ENCODE peak calls at places on chromosome 20, in ten cellular contexts. F is mesothelial cell of epicardium; H is AG04450; R is LHCN-M2; C is endothelial cell; W is NAMALWA; E is amygdala; V is stimulated activated CD4-positive, alpha-beta T cell treated with anti-CD3 and anti-CD28 coated beads, TNF-alpha, amount 100 ng/mL, for 4 hours; G is NCI-H1092; U is dermis microvascular lymphatic vessel endothelial cell. X is an unnamed sample.

GRCh38 chr20:41142914-41143313 is 5.6 kb downstream of the PLCG1 start:
- DNase-seq in G (no peak), F (no peak), U (no peak), H (no peak), R (no peak), E (no peak), W (no peak), C (no peak), V (no peak), X (no peak)

GRCh38 chr20:32680544-32681174 is 6.9 kb upstream of the C20orf203 start:
- DNase-seq in V (no peak), F (no peak), H (no peak), E (no peak), W (no peak), R (no peak), U (no peak), C (no peak), G (no peak), X (no peak)

GRCh38 chr20:35091808-35092523 is 641 bp downstream of the TRPC4AP start:
- DNase-seq in R (no peak), U (peak), E (no peak), V (no peak), G (no peak), H (no peak), F (no peak), W (peak), C (no peak), X (no peak)

GRCh38 chr20:38226553-38226952 is 34.0 kb downstream of the KIAA1755 start:
- DNase-seq in F (no peak), H (no peak), R (no peak), C (no peak), V (no peak), U (no peak), W (no peak), G (no peak), E (no peak), X (no peak)

GRCh38 chr20:54123587-54124180 is 50.1 kb downstream of the CYP24A1 start:
- DNase-seq in C (no peak), W (no peak), G (no peak), U (peak), F (peak), V (no peak), E (no peak), H (no peak), R (peak), X (peak)

GRCh38 chr20:1108437-1108920 is 9.9 kb upstream of the PSMF1 start:
- DNase-seq in W (peak), H (no peak), G (peak), E (peak), V (peak), U (peak), F (peak), R (peak), C (peak), X (peak)

GRCh38 chr20:59955131-59955796 is 3.0 kb upstream of the CDH26 start:
- DNase-seq in R (no peak), H (no peak), F (no peak), G (no peak), U (peak), V (no peak), E (no peak), W (peak), C (no peak), X (no peak)

GRCh38 chr20:21504323-21504722 is 9.5 kb downstream of the NKX2-2 start:
- DNase-seq in H (no peak), E (no peak), W (no peak), F (no peak), G (no peak), V (no peak), U (no peak), R (no peak), C (no peak), X (no peak)

GRCh38 chr20:9609892-9610502 is 95.6 kb downstream of the LAMP5 start:
- DNase-seq in U (peak), C (peak), R (peak), H (peak), G (peak), V (no peak), E (peak), F (no peak), W (peak), X (no peak)

GRCh38 chr20:31974975-31975481 is 7.1 kb downstream of the XKR7 start:
- DNase-seq in G (peak), W (no peak), R (no peak), H (no peak), C (no peak), V (no peak), U (no peak), E (no peak), F (no peak), X (no peak)

GRCh38 chr20:1754306-1754705 is 96.7 kb upstream of the SIRPG start:
- DNase-seq in W (peak), H (no peak), U (no peak), R (no peak), G (no peak), E (no peak), C (no peak), F (no peak), V (no peak), X (no peak)

GRCh38 chr20:62161347-62161746 is 17.8 kb downstream of the SS18L1 start:
- DNase-seq in H (no peak), G (no peak), W (no peak), R (peak), V (no peak), E (no peak), C (no peak), U (no peak), F (no peak), X (peak)

GRCh38 chr20:44496976-44497375 is 21.3 kb downstream of the TTPAL start:
- DNase-seq in E (no peak), W (no peak), H (peak), R (peak), U (no peak), G (no peak), F (no peak), C (no peak), V (no peak), X (peak)

GRCh38 chr20:23244207-23244915 is 106.2 kb upstream of the NXT1 start:
- DNase-seq in U (no peak), F (peak), W (no peak), E (no peak), R (peak), G (no peak), V (no peak), C (no peak), H (no peak), X (no peak)

GRCh38 chr20:23404196-23404595 is 17.1 kb downstream of the NAPB start:
- DNase-seq in E (no peak), G (no peak), C (no peak), H (no peak), U (no peak), V (no peak), R (peak), W (no peak), F (no peak), X (no peak)

GRCh38 chr20:745683-746301 is 22.5 kb downstream of the SLC52A3 start:
- DNase-seq in V (no peak), E (no peak), U (no peak), C (no peak), R (no peak), W (peak), G (no peak), H (no peak), F (no peak), X (no peak)

GRCh38 chr20:3209946-3210317 is 634 bp downstream of the ITPA start:
- DNase-seq in G (no peak), C (no peak), H (no peak), F (no peak), R (peak), W (peak), E (no peak), U (peak), V (no peak), X (no peak)

GRCh38 chr20:840858-841567 is 7.5 kb downstream of the FAM110A start:
- DNase-seq in C (no peak), W (no peak), R (no peak), V (no peak), G (no peak), E (no peak), U (no peak), H (no peak), F (peak), X (no peak)

GRCh38 chr20:49631856-49632418 is 64.0 kb upstream of the PTGIS start:
- DNase-seq in C (no peak), H (no peak), F (no peak), V (no peak), E (no peak), W (no peak), U (no peak), R (no peak), G (no peak), X (no peak)

GRCh38 chr20:46367967-46368901 is 38.2 kb downstream of the ELMO2 start:
- DNase-seq in W (no peak), G (no peak), H (no peak), F (no peak), E (no peak), R (no peak), V (no peak), U (peak), C (no peak), X (no peak)

GRCh38 chr20:4439461-4439860 is 282.2 kb upstream of the PRND start:
- DNase-seq in W (no peak), H (no peak), F (no peak), E (no peak), C (no peak), U (no peak), R (no peak), G (no peak), V (no peak), X (no peak)

GRCh38 chr20:48687097-48687800 is 140.6 kb downstream of the PREX1 start:
- DNase-seq in C (no peak), H (no peak), W (no peak), R (no peak), U (no peak), E (no peak), F (no peak), G (no peak), V (no peak), X (no peak)

GRCh38 chr20:46206025-46206424 is 87.9 kb downstream of the CD40 start:
- DNase-seq in C (no peak), H (no peak), G (no peak), U (peak), R (peak), F (no peak), E (peak), W (no peak), V (no peak), X (peak)

GRCh38 chr20:23047001-23047737 is 2.3 kb downstream of the THBD start:
- DNase-seq in E (no peak), H (no peak), R (no peak), V (no peak), C (no peak), U (no peak), G (no peak), W (no peak), F (no peak), X (no peak)

GRCh38 chr20:40895182-40895581 is 133.4 kb upstream of the TOP1 start:
- DNase-seq in R (no peak), H (no peak), C (no peak), U (no peak), E (no peak), W (no peak), G (no peak), V (no peak), F (no peak), X (no peak)

GRCh38 chr20:41180599-41181333 is 43.4 kb downstream of the PLCG1 start:
- DNase-seq in F (peak), C (no peak), U (no peak), V (no peak), R (no peak), E (no peak), G (no peak), H (no peak), W (no peak), X (no peak)

GRCh38 chr20:50373674-50374286 is 136.4 kb upstream of the PTPN1 start:
- DNase-seq in C (no peak), F (no peak), U (peak), E (no peak), W (no peak), H (no peak), R (peak), G (no peak), V (no peak), X (peak)

GRCh38 chr20:18705906-18706305 is 107.7 kb upstream of the SCP2D1 start:
- DNase-seq in G (no peak), F (no peak), H (no peak), U (no peak), V (no peak), E (no peak), R (peak), W (no peak), C (no peak), X (no peak)

GRCh38 chr20:49392745-49393144 is 89.7 kb downstream of the KCNB1 start:
- DNase-seq in C (no peak), F (no peak), W (no peak), E (no peak), U (no peak), V (no peak), G (peak), R (no peak), H (no peak), X (no peak)

GRCh38 chr20:50810842-50811241 is 16.0 kb downstream of the BCAS4 start:
- DNase-seq in R (no peak), H (no peak), C (no peak), U (no peak), F (no peak), E (no peak), V (no peak), W (no peak), G (no peak), X (no peak)

GRCh38 chr20:38272961-38273360 is 12.4 kb upstream of the KIAA1755 start:
- DNase-seq in U (peak), R (peak), V (no peak), E (no peak), W (no peak), C (no peak), F (no peak), G (no peak), H (peak), X (no peak)

GRCh38 chr20:8231038-8231437 is 99.0 kb downstream of the PLCB1 start:
- DNase-seq in G (no peak), F (no peak), V (no peak), W (no peak), C (no peak), E (no peak), H (no peak), U (no peak), R (no peak), X (no peak)

GRCh38 chr20:45235995-45236394 is 14.8 kb downstream of the SEMG2 start:
- DNase-seq in G (no peak), C (peak), W (peak), F (no peak), H (no peak), R (no peak), V (no peak), E (no peak), U (peak), X (no peak)

GRCh38 chr20:63698739-63699465 is 2.5 kb downstream of the TNFRSF6B start:
- DNase-seq in U (peak), V (no peak), F (no peak), H (peak), G (no peak), C (peak), W (no peak), R (peak), E (no peak), X (peak)

GRCh38 chr20:3658708-3659491 is 4.3 kb downstream of the GFRA4 start:
- DNase-seq in F (peak), E (no peak), C (no peak), V (no peak), R (no peak), W (peak), U (no peak), H (no peak), G (no peak), X (no peak)

GRCh38 chr20:20593447-20594170 is 118.8 kb downstream of the RALGAPA2 start:
- DNase-seq in E (peak), R (peak), H (peak), C (peak), W (peak), F (no peak), U (peak), V (no peak), G (peak), X (peak)

GRCh38 chr20:16709017-16709416 is 20.8 kb upstream of the SNRPB2 start:
- DNase-seq in R (no peak), W (no peak), G (no peak), V (no peak), U (no peak), F (no peak), E (no peak), C (no peak), H (no peak), X (no peak)

X was measured in H54.